ENCODE peak calls at places on chromosomes 6 and 20, in eight cellular contexts. One of them, this sample, is unnamed.

GRCh38 chr20:46677608-46678007 is 11.6 kb downstream of the TP53RK start:
- DNase-seq in CD4-positive, alpha-beta T cell: no peak
- DNase-seq in HCT116: no peak
- DNase-seq in HFFc6: no peak
- DNase-seq in neural progenitor cell: no peak
- DNase-seq in heart left ventricle: no peak
- DNase-seq in uterus: no peak
- DNase-seq in tibial artery: no peak
- DNase-seq in this sample: no peak

GRCh38 chr6:170522565-170523183 is 30.4 kb downstream of the PSMB1 start:
- DNase-seq in CD4-positive, alpha-beta T cell: no peak
- DNase-seq in HCT116: peak; percentile 12
- DNase-seq in HFFc6: no peak
- DNase-seq in neural progenitor cell: peak; percentile 81
- DNase-seq in heart left ventricle: no peak
- DNase-seq in uterus: no peak
- DNase-seq in tibial artery: no peak
- DNase-seq in this sample: no peak

GRCh38 chr6:89980353-89980752 is 86.1 kb downstream of the GJA10 start:
- DNase-seq in CD4-positive, alpha-beta T cell: no peak
- DNase-seq in HCT116: no peak
- DNase-seq in HFFc6: no peak
- DNase-seq in neural progenitor cell: no peak
- DNase-seq in heart left ventricle: no peak
- DNase-seq in uterus: no peak
- DNase-seq in tibial artery: no peak
- DNase-seq in this sample: no peak

GRCh38 chr6:149845549-149845948 is 18.6 kb downstream of the LRP11 start:
- DNase-seq in CD4-positive, alpha-beta T cell: no peak
- DNase-seq in HCT116: no peak
- DNase-seq in HFFc6: no peak
- DNase-seq in neural progenitor cell: no peak
- DNase-seq in heart left ventricle: no peak
- DNase-seq in uterus: no peak
- DNase-seq in tibial artery: no peak
- DNase-seq in this sample: no peak

GRCh38 chr6:90413867-90414266 is 117.2 kb upstream of the BACH2 start:
- DNase-seq in CD4-positive, alpha-beta T cell: peak; percentile 67
- DNase-seq in HCT116: no peak
- DNase-seq in HFFc6: no peak
- DNase-seq in neural progenitor cell: peak; percentile 84
- DNase-seq in heart left ventricle: no peak
- DNase-seq in uterus: peak; percentile 28
- DNase-seq in tibial artery: no peak
- DNase-seq in this sample: no peak

GRCh38 chr20:38060536-38060935 is 27.0 kb downstream of the RPRD1B start:
- DNase-seq in CD4-positive, alpha-beta T cell: no peak
- DNase-seq in HCT116: no peak
- DNase-seq in HFFc6: no peak
- DNase-seq in neural progenitor cell: no peak
- DNase-seq in heart left ventricle: no peak
- DNase-seq in uterus: no peak
- DNase-seq in tibial artery: no peak
- DNase-seq in this sample: no peak

GRCh38 chr20:2104236-2104635 is 2.6 kb downstream of the STK35 start:
- DNase-seq in CD4-positive, alpha-beta T cell: no peak
- DNase-seq in HCT116: no peak
- DNase-seq in HFFc6: no peak
- DNase-seq in neural progenitor cell: no peak
- DNase-seq in heart left ventricle: no peak
- DNase-seq in uterus: no peak
- DNase-seq in tibial artery: no peak
- DNase-seq in this sample: no peak

GRCh38 chr6:16129623-16130243 is 847 bp downstream of the MYLIP start:
- DNase-seq in CD4-positive, alpha-beta T cell: peak; percentile 40
- DNase-seq in HCT116: no peak
- DNase-seq in HFFc6: no peak
- DNase-seq in neural progenitor cell: peak; percentile 45
- DNase-seq in heart left ventricle: peak; percentile 16
- DNase-seq in uterus: peak; percentile 40
- DNase-seq in tibial artery: no peak
- DNase-seq in this sample: no peak

GRCh38 chr6:140388141-140388802 is 1013.8 kb upstream of the CITED2 start:
- DNase-seq in CD4-positive, alpha-beta T cell: no peak
- DNase-seq in HCT116: no peak
- DNase-seq in HFFc6: no peak
- DNase-seq in neural progenitor cell: no peak
- DNase-seq in heart left ventricle: no peak
- DNase-seq in uterus: no peak
- DNase-seq in tibial artery: no peak
- DNase-seq in this sample: no peak

GRCh38 chr20:63700199-63701050 is 4.0 kb downstream of the TNFRSF6B start:
- DNase-seq in CD4-positive, alpha-beta T cell: no peak
- DNase-seq in HCT116: no peak
- DNase-seq in HFFc6: no peak
- DNase-seq in neural progenitor cell: no peak
- DNase-seq in heart left ventricle: no peak
- DNase-seq in uterus: no peak
- DNase-seq in tibial artery: no peak
- DNase-seq in this sample: peak; percentile 20

GRCh38 chr6:107976267-107976783 is 18.3 kb upstream of the SEC63 start:
- DNase-seq in CD4-positive, alpha-beta T cell: no peak
- DNase-seq in HCT116: no peak
- DNase-seq in HFFc6: no peak
- DNase-seq in neural progenitor cell: no peak
- DNase-seq in heart left ventricle: no peak
- DNase-seq in uterus: no peak
- DNase-seq in tibial artery: no peak
- DNase-seq in this sample: no peak

GRCh38 chr6:146090474-146090873 is 61.6 kb downstream of the GRM1 start:
- DNase-seq in CD4-positive, alpha-beta T cell: no peak
- DNase-seq in HCT116: no peak
- DNase-seq in HFFc6: no peak
- DNase-seq in neural progenitor cell: no peak
- DNase-seq in heart left ventricle: no peak
- DNase-seq in uterus: no peak
- DNase-seq in tibial artery: no peak
- DNase-seq in this sample: no peak

GRCh38 chr20:46520976-46521579 is 7.7 kb upstream of the ZNF334 start:
- DNase-seq in CD4-positive, alpha-beta T cell: peak; percentile 9
- DNase-seq in HCT116: peak; percentile 44
- DNase-seq in HFFc6: peak; percentile 50
- DNase-seq in neural progenitor cell: peak; percentile 83
- DNase-seq in heart left ventricle: peak; percentile 19
- DNase-seq in uterus: no peak
- DNase-seq in tibial artery: peak; percentile 22
- DNase-seq in this sample: no peak

GRCh38 chr6:27096834-27097511 is 150.5 kb upstream of the PRSS16 start:
- DNase-seq in CD4-positive, alpha-beta T cell: no peak
- DNase-seq in HCT116: peak; percentile 26
- DNase-seq in HFFc6: peak; percentile 90
- DNase-seq in neural progenitor cell: peak; percentile 28
- DNase-seq in heart left ventricle: peak; percentile 7
- DNase-seq in uterus: no peak
- DNase-seq in tibial artery: no peak
- DNase-seq in this sample: no peak

GRCh38 chr6:156585859-156586258 is 191.3 kb upstream of the ARID1B start:
- DNase-seq in CD4-positive, alpha-beta T cell: no peak
- DNase-seq in HCT116: no peak
- DNase-seq in HFFc6: no peak
- DNase-seq in neural progenitor cell: no peak
- DNase-seq in heart left ventricle: no peak
- DNase-seq in uterus: no peak
- DNase-seq in tibial artery: no peak
- DNase-seq in this sample: no peak

GRCh38 chr20:51760905-51761544 is 7.2 kb downstream of the ATP9A start:
- DNase-seq in CD4-positive, alpha-beta T cell: no peak
- DNase-seq in HCT116: no peak
- DNase-seq in HFFc6: peak; percentile 26
- DNase-seq in neural progenitor cell: peak; percentile 23
- DNase-seq in heart left ventricle: no peak
- DNase-seq in uterus: no peak
- DNase-seq in tibial artery: no peak
- DNase-seq in this sample: no peak

GRCh38 chr6:97069363-97069762 is 144.8 kb downstream of the KLHL32 start:
- DNase-seq in CD4-positive, alpha-beta T cell: no peak
- DNase-seq in HCT116: no peak
- DNase-seq in HFFc6: no peak
- DNase-seq in neural progenitor cell: no peak
- DNase-seq in heart left ventricle: no peak
- DNase-seq in uterus: no peak
- DNase-seq in tibial artery: no peak
- DNase-seq in this sample: no peak

GRCh38 chr6:97064578-97064977 is 140.1 kb downstream of the KLHL32 start:
- DNase-seq in CD4-positive, alpha-beta T cell: no peak
- DNase-seq in HCT116: no peak
- DNase-seq in HFFc6: no peak
- DNase-seq in neural progenitor cell: no peak
- DNase-seq in heart left ventricle: no peak
- DNase-seq in uterus: no peak
- DNase-seq in tibial artery: no peak
- DNase-seq in this sample: no peak

GRCh38 chr6:97066056-97066455 is 141.5 kb downstream of the KLHL32 start:
- DNase-seq in CD4-positive, alpha-beta T cell: no peak
- DNase-seq in HCT116: no peak
- DNase-seq in HFFc6: no peak
- DNase-seq in neural progenitor cell: no peak
- DNase-seq in heart left ventricle: no peak
- DNase-seq in uterus: no peak
- DNase-seq in tibial artery: no peak
- DNase-seq in this sample: no peak

GRCh38 chr6:97067045-97067444 is 142.5 kb downstream of the KLHL32 start:
- DNase-seq in CD4-positive, alpha-beta T cell: no peak
- DNase-seq in HCT116: no peak
- DNase-seq in HFFc6: no peak
- DNase-seq in neural progenitor cell: peak; percentile 40
- DNase-seq in heart left ventricle: no peak
- DNase-seq in uterus: no peak
- DNase-seq in tibial artery: no peak
- DNase-seq in this sample: no peak

GRCh38 chr6:97068211-97068610 is 143.7 kb downstream of the KLHL32 start:
- DNase-seq in CD4-positive, alpha-beta T cell: no peak
- DNase-seq in HCT116: peak; percentile 12
- DNase-seq in HFFc6: peak; percentile 34
- DNase-seq in neural progenitor cell: peak; percentile 30
- DNase-seq in heart left ventricle: no peak
- DNase-seq in uterus: no peak
- DNase-seq in tibial artery: no peak
- DNase-seq in this sample: no peak
- TF ChIP-seq CTCF in CD4-positive, alpha-beta T cell: peak; percentile 39
- TF ChIP-seq CTCF in HCT116: peak; percentile 28
- TF ChIP-seq CTCF in HFFc6: peak; percentile 84
- TF ChIP-seq CTCF in neural progenitor cell: peak; percentile 75
- TF ChIP-seq CTCF in heart left ventricle: peak; percentile 17
- TF ChIP-seq CTCF in uterus: no peak
- TF ChIP-seq CTCF in tibial artery: peak; percentile 36
- TF ChIP-seq CTCF in this sample: no peak

DNA sequence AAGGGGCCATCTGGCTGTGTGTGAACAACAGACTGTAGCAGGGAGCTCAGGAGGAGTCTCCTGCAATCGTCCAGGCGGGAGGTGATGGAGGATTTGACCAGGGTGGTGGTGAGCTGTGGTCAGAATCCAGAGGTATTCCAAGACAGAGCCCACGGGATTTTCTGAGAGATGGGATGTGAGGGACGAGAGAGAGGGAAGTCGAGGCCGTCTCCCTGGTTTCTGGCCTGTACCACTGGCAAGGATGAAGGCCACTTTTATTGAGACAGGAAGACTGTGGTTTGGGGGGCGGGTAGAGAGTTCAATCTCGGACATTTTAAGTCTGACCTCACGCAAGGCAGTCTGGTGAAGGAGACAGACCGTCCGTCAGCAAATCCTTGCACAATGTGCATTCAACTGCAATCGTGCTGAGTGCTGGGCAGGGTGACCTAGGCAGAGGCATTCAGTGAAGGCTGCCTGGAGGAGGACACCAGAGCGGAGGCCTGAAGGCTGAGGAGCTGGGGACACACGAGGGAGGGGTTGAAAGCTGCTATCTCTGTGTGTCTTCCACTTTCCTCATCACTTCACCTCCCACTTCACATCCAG is 53.9 kb downstream of the PREX1 start:
- DNase-seq in CD4-positive, alpha-beta T cell: no peak
- DNase-seq in HCT116: no peak
- DNase-seq in HFFc6: no peak
- DNase-seq in neural progenitor cell: no peak
- DNase-seq in heart left ventricle: no peak
- DNase-seq in uterus: no peak
- DNase-seq in tibial artery: no peak
- DNase-seq in this sample: no peak
- TF ChIP-seq CTCF in CD4-positive, alpha-beta T cell: no peak
- TF ChIP-seq CTCF in HCT116: no peak
- TF ChIP-seq CTCF in HFFc6: no peak
- TF ChIP-seq CTCF in neural progenitor cell: no peak
- TF ChIP-seq CTCF in heart left ventricle: no peak
- TF ChIP-seq CTCF in uterus: no peak
- TF ChIP-seq CTCF in tibial artery: no peak
- TF ChIP-seq CTCF in this sample: no peak

GRCh38 chr6:33277663-33278391 is 904 bp downstream of the B3GALT4 start:
- DNase-seq in CD4-positive, alpha-beta T cell: no peak
- DNase-seq in HCT116: no peak
- DNase-seq in HFFc6: no peak
- DNase-seq in neural progenitor cell: peak; percentile 29
- DNase-seq in heart left ventricle: no peak
- DNase-seq in uterus: no peak
- DNase-seq in tibial artery: no peak
- DNase-seq in this sample: no peak
- TF ChIP-seq CTCF in CD4-positive, alpha-beta T cell: no peak
- TF ChIP-seq CTCF in HCT116: no peak
- TF ChIP-seq CTCF in HFFc6: no peak
- TF ChIP-seq CTCF in neural progenitor cell: no peak
- TF ChIP-seq CTCF in heart left ventricle: no peak
- TF ChIP-seq CTCF in uterus: no peak
- TF ChIP-seq CTCF in tibial artery: no peak
- TF ChIP-seq CTCF in this sample: no peak

DNA sequence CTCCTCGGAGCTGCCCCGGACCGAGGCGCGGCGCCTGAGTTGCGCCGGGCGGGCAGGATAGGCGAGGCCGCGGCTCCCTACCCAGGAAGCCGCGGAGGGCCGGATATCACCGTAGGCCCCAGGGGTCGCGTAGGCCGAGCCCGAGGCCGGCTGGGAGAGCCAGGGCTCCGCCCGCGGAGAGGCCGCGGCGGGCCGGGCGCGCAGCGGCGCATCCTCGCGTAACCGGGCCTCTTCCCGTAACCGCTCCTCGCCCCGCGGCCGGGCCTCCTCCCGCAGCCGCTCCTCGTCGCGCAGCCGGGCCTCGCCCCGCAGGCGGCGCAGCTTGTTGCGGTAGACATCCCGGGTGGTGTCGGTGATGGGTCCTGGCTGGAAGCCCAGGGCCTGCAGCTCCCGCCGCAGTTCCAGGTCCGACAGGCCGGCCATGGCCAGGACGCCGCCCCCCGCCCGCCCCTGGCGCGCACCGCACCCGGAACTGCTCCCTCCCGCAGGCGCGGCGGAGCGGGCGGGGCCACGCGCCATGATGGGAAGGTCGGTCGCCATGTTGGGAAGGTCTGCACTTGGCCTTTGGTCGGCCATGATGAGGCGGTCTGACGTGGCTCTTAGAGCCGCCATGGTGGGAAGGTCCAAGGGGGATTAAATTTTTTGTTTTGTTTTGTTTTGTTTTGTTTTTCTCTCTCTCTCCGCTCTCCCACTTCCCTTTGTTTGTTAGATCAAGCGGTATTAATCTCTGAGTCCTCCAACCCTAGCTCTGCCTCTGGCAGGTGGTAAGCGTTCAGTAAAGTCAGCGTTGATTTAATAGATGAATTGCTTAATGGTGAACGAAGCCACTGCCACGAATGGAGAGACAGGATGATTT is at the start of gene LEMD2:
- DNase-seq in CD4-positive, alpha-beta T cell: peak; percentile 81
- DNase-seq in HCT116: peak; percentile 84
- DNase-seq in HFFc6: peak; percentile 91
- DNase-seq in neural progenitor cell: peak; percentile 91
- DNase-seq in heart left ventricle: peak; percentile 95
- DNase-seq in uterus: peak; percentile 92
- DNase-seq in tibial artery: peak; percentile 88
- DNase-seq in this sample: peak; percentile 67
- TF ChIP-seq CTCF in CD4-positive, alpha-beta T cell: no peak
- TF ChIP-seq CTCF in HCT116: no peak
- TF ChIP-seq CTCF in HFFc6: peak; percentile 29
- TF ChIP-seq CTCF in neural progenitor cell: no peak
- TF ChIP-seq CTCF in heart left ventricle: no peak
- TF ChIP-seq CTCF in uterus: peak; percentile 34
- TF ChIP-seq CTCF in tibial artery: no peak
- TF ChIP-seq CTCF in this sample: no peak

This sample was measured in omental fat pad.